ENCODE peak calls at places on chromosomes 3 and 15, in six cellular contexts. G is GM23338, I is HL-60, Y is neural progenitor cell, Q is IMR-90, W is uterus. P is an unnamed sample.

GRCh38 chr3:125079675-125080045 is 23.9 kb upstream of the HEG1 start:
- DNase-seq in G (no peak), Q (peak), I (no peak), Y (no peak), W (no peak), P (no peak)

GRCh38 chr3:175512700-175513099 is 653.6 kb downstream of the NAALADL2 start:
- DNase-seq in W (no peak), Q (no peak), G (no peak), Y (peak), I (no peak), P (no peak)

GRCh38 chr3:23874359-23875120 is 42.2 kb downstream of the NKIRAS1 start:
- DNase-seq in G (no peak), Y (no peak), W (no peak), I (no peak), Q (peak), P (no peak)

GRCh38 chr15:37764733-37765191 is 169.7 kb upstream of the TMCO5A start:
- DNase-seq in W (no peak), Q (peak), I (peak), Y (peak), G (peak), P (no peak)

GRCh38 chr3:123650101-123650500 is 65.2 kb upstream of the HACD2 start:
- DNase-seq in W (no peak), G (no peak), I (no peak), Q (no peak), Y (no peak), P (no peak)

GRCh38 chr3:43389388-43390254 is 103.3 kb downstream of the SNRK start:
- DNase-seq in I (peak), Y (no peak), W (no peak), Q (peak), G (no peak), P (peak)

GRCh38 chr3:66443404-66443803 is 57.4 kb downstream of the LRIG1 start:
- DNase-seq in Y (no peak), G (no peak), Q (no peak), I (no peak), W (no peak), P (no peak)

GRCh38 chr3:40975711-40976121 is 223.6 kb upstream of the CTNNB1 start:
- DNase-seq in I (no peak), G (no peak), Y (no peak), Q (no peak), W (no peak), P (no peak)

GRCh38 chr3:108036984-108037741 is 53.7 kb downstream of the CD47 start:
- DNase-seq in G (no peak), I (no peak), Q (peak), W (no peak), Y (no peak), P (no peak)

GRCh38 chr15:76222159-76222558 is 89.1 kb downstream of the ETFA start:
- DNase-seq in G (no peak), I (no peak), Y (no peak), W (no peak), Q (no peak), P (no peak)

GRCh38 chr3:66144792-66145733 is 75.7 kb upstream of the SLC25A26 start:
- DNase-seq in Y (no peak), I (no peak), Q (peak), W (no peak), G (no peak), P (no peak)

GRCh38 chr15:90513448-90513847 is 16.3 kb upstream of the CRTC3 start:
- DNase-seq in G (no peak), W (no peak), Y (no peak), Q (no peak), I (no peak), P (no peak)

GRCh38 chr3:102124301-102125158 is 275.2 kb downstream of the NFKBIZ start:
- DNase-seq in I (no peak), G (no peak), Y (no peak), Q (peak), W (no peak), P (no peak)

GRCh38 chr3:153669527-153669926 is 451.7 kb upstream of the ARHGEF26 start:
- DNase-seq in Y (no peak), W (no peak), Q (no peak), I (no peak), G (peak), P (no peak)

GRCh38 chr3:52136513-52136912 is 17.7 kb downstream of the POC1A start:
- DNase-seq in I (no peak), Q (no peak), G (no peak), Y (no peak), W (no peak), P (peak)

GRCh38 chr3:37800022-37800493 is 61.6 kb upstream of the CTDSPL start:
- DNase-seq in Y (peak), G (no peak), Q (peak), W (no peak), I (no peak), P (no peak)

GRCh38 chr3:140530603-140531002 is 147.3 kb upstream of the TRIM42 start:
- DNase-seq in Y (no peak), Q (no peak), I (no peak), G (no peak), W (no peak), P (no peak)

GRCh38 chr15:77104155-77104554 is 33.2 kb upstream of the TSPAN3 start:
- DNase-seq in Q (peak), W (peak), Y (no peak), I (no peak), G (no peak), P (no peak)

GRCh38 chr3:36380171-36381031 is at the start of gene STAC:
- DNase-seq in W (peak), Q (no peak), I (no peak), G (peak), Y (peak), P (peak)

GRCh38 chr3:115498421-115498820 is 124.9 kb upstream of the GAP43 start:
- DNase-seq in I (no peak), Y (peak), W (no peak), Q (no peak), G (no peak), P (no peak)

GRCh38 chr3:30638685-30639412 is 32.4 kb downstream of the TGFBR2 start:
- DNase-seq in I (no peak), G (no peak), Q (no peak), W (no peak), Y (no peak), P (no peak)

GRCh38 chr3:144312702-144313101 is 341.1 kb downstream of the DIPK2A start:
- DNase-seq in Q (no peak), G (no peak), W (no peak), Y (no peak), I (no peak), P (no peak)

GRCh38 chr3:170301404-170301803 is 56.1 kb upstream of the SKIL start:
- DNase-seq in Y (no peak), Q (peak), I (peak), G (no peak), W (no peak), P (no peak)

GRCh38 chr3:15479602-15480248 is 41.8 kb downstream of the COLQ start:
- DNase-seq in W (no peak), Q (no peak), G (no peak), Y (no peak), I (no peak), P (no peak)

GRCh38 chr3:117628896-117629295 is 919.3 kb downstream of the TUSC7 start:
- DNase-seq in Y (no peak), Q (peak), I (no peak), W (peak), G (no peak), P (no peak)

GRCh38 chr3:52572221-52572620 is 35.8 kb downstream of the UQCC5 start:
- DNase-seq in W (no peak), I (no peak), Q (no peak), G (no peak), Y (no peak), P (no peak)

GRCh38 chr3:180492047-180492446 is 109.9 kb upstream of the TTC14 start:
- DNase-seq in Y (no peak), G (no peak), Q (no peak), W (no peak), I (no peak), P (no peak)

GRCh38 chr3:18586076-18586475 is 160.9 kb upstream of the SATB1 start:
- DNase-seq in Q (no peak), Y (no peak), I (no peak), G (no peak), W (no peak), P (no peak)

GRCh38 chr15:68801572-68802148 is 19.0 kb downstream of the ANP32A start:
- DNase-seq in G (no peak), Y (no peak), Q (no peak), I (no peak), W (no peak), P (peak)

GRCh38 chr3:23106641-23107040 is 96.5 kb upstream of the UBE2E2 start:
- DNase-seq in Y (peak), I (no peak), W (no peak), Q (no peak), G (no peak), P (no peak)

GRCh38 chr3:148315756-148316155 is 381.9 kb upstream of the AGTR1 start:
- DNase-seq in I (no peak), Y (no peak), W (no peak), G (no peak), Q (peak), P (no peak)

GRCh38 chr3:196740476-196741400 is 1.1 kb downstream of the PAK2 start:
- DNase-seq in Y (peak), Q (peak), W (peak), G (peak), I (no peak), P (no peak)

DNA sequence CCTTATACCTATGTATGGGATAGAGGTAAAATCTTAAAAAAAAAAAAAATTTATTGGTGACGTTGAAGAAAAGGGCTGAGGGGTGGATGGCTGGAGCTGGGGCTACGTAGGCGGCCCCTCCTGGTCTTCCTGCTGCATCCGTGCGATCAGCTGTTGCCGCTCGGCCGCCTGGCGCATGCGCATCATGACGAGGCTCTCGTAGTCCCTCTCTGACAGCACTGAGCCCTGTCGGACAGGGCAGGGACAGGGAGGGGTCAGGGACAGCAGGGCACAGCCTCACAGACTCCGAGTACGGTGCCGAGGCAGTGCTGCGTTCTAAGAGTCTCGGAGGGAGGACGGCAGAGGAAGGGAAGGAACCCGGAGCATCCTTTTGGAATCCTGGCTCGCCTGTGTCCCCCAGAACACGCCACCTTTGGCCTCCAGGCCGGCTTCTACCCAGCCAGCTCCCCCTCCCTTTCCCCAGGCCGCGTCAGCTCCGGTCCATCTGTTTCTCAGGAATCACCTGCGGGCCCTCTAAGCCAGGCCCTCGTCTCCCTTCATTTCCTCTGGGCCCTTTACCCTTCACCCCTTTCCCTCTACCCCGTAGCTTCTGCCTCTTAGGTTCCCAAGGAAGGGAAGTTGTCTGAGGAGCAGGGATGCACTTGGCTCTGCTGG is 1.8 kb upstream of the C15orf62 start:
- DNase-seq in Q (no peak), I (no peak), W (no peak), Y (no peak), G (no peak), P (no peak)
- H3K4me3 ChIP-seq in Q (no peak), I (no peak), W (no peak), Y (no peak), G (no peak), P (no peak)

DNA sequence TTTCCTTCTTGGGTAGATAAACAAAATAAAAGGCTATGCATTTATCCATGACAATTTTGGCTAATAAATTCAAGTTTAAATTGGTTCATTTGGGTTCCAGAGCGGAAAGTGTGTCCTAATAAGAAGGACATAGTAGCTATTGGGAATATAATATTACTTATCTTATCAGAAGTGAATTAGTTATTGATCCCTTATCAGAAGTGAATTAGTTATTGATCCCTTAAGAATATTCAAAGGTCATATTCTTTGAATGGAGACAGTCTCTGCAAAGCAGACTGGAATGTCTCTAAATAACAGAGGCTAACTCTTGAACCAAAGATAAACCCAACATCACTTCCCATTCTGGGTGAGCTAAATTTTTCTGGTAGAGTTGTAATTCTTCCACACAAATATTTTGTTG is 290.7 kb upstream of the BCHE start:
- DNase-seq in Q (no peak), G (no peak), W (no peak), Y (no peak), I (no peak), P (no peak)
- H3K27ac ChIP-seq in Q (no peak), G (no peak), W (no peak), Y (no peak), I (no peak), P (no peak)

GRCh38 chr3:184379375-184380209 is at the start of gene CHRD:
- DNase-seq in W (peak), Y (peak), Q (no peak), G (no peak), I (no peak), P (no peak)

GRCh38 chr3:184381261-184382224 is 1.7 kb downstream of the CHRD start:
- DNase-seq in G (peak), I (peak), Q (no peak), W (no peak), Y (peak), P (peak)

GRCh38 chr3:184382326-184383032 is 2.6 kb downstream of the CHRD start:
- DNase-seq in Q (no peak), I (no peak), Y (no peak), G (no peak), W (no peak), P (peak)

GRCh38 chr3:184380210-184380626 is 364 bp downstream of the CHRD start:
- DNase-seq in I (no peak), G (peak), Q (no peak), W (peak), Y (peak), P (peak)

GRCh38 chr3:184380627-184381260 is 890 bp downstream of the CHRD start:
- DNase-seq in W (peak), I (no peak), Q (no peak), Y (no peak), G (no peak), P (no peak)
- H3K4me3 ChIP-seq in W (peak), I (no peak), Q (peak), Y (peak), G (peak), P (peak)

GRCh38 chr3:73559730-73560129 is 65.0 kb downstream of the PDZRN3 start:
- DNase-seq in Q (peak), I (no peak), G (no peak), Y (no peak), W (no peak), P (no peak)
- H3K27ac ChIP-seq in Q (no peak), I (no peak), G (no peak), Y (no peak), W (no peak), P (no peak)

GRCh38 chr3:178085817-178086123 is 450.5 kb upstream of the KCNMB2 start:
- DNase-seq in W (no peak), Y (no peak), G (no peak), Q (no peak), I (no peak), P (no peak)

GRCh38 chr3:178087376-178087775 is 448.9 kb upstream of the KCNMB2 start:
- DNase-seq in G (no peak), Y (no peak), Q (no peak), I (no peak), W (no peak), P (no peak)

GRCh38 chr3:178083906-178084823 is 452.1 kb upstream of the KCNMB2 start:
- DNase-seq in I (no peak), Q (no peak), W (no peak), G (peak), Y (peak), P (no peak)

GRCh38 chr3:178086419-178086818 is 449.8 kb upstream of the KCNMB2 start:
- DNase-seq in W (no peak), Y (no peak), I (no peak), Q (no peak), G (no peak), P (no peak)

DNA sequence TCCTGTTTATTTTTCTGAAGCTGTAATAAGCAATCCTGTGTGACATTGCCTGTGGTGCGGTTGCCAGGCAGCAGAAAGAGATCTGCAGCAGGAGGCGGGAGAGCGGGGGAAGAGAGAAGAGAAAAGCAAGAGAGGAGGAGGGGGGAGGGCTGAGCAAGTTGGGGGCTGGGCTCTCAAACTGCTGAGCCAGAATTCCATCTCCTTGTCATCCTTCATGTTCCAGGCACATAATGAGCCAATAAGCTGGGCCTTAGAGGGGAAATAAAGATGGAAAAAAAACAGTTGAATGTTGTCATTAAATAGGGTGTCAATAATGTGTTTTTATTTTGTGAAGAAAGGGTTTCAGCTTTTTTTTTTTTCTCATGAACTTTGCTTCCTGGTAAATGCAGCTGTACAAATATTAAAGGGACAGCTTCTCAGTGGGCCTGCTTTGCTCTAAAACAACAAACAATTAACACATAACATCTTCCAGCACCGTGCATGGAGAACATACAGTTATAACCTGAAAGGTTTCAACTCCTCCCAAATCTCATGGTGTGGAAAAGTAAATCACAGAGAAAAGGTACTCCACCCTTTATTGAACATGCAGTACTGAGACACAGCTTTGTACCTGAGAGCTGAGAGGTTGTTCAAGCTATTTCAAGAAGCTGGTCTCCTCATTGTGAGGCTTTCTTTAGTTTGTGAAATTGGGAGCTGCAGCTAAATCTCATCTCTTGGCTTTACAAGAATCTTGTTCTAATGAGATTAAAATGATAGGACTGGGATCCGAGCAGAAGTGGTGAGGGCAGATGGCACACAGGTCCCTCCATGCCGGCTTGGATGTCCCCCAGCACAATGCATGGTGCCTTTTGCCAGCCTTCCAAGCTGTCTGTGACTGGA is 451.1 kb upstream of the KCNMB2 start:
- DNase-seq in Y (peak), I (no peak), W (peak), Q (peak), G (peak), P (peak)
- H3K4me3 ChIP-seq in Y (no peak), I (no peak), W (no peak), Q (no peak), G (no peak), P (no peak)

GRCh38 chr3:49298511-49298910 is 21.5 kb upstream of the C3orf62 start:
- DNase-seq in G (no peak), W (no peak), Y (no peak), Q (no peak), I (no peak), P (no peak)
- H3K27ac ChIP-seq in G (no peak), W (no peak), Y (no peak), Q (no peak), I (no peak), P (no peak)

GRCh38 chr15:34986326-34987181 is 1.5 kb downstream of the ZNF770 start:
- DNase-seq in Y (no peak), I (no peak), G (no peak), W (no peak), Q (no peak), P (no peak)
- H3K4me3 ChIP-seq in Y (peak), I (peak), G (peak), W (no peak), Q (peak), P (peak)

P was measured in tibial artery.